ENCODE peak calls at places on chromosome 1, in four cellular contexts. N is HT1080; Q is activated T-helper 1 cell treated with anti-CD3 and anti-CD28 coated beads, Interleukin-12 subunit alpha, Interleukin-12 subunit beta, Interleukin-2, Interleukin-4 antibody, amounts not matched to agents 30 ng/mL and 10 ng/mL and 1 ng/mL, durations not matched to agents 14 hours and 24 hours and 36 hours; O is HEK293T. V is an unnamed sample.

GRCh38 chr1:46508760-46509159 is 19.1 kb downstream of the DMBX1 start:
- DNase-seq in N (peak), Q (no peak), O (no peak), V (no peak)

GRCh38 chr1:234725177-234726132 is 115.5 kb upstream of the IRF2BP2 start:
- DNase-seq in Q (peak), N (no peak), O (no peak), V (peak)

GRCh38 chr1:221100196-221100950 is 221.1 kb downstream of the HLX start:
- DNase-seq in O (no peak), Q (no peak), N (peak), V (no peak)

GRCh38 chr1:155075535-155075934 is 3.1 kb upstream of the EFNA3 start:
- DNase-seq in O (no peak), N (no peak), Q (no peak), V (no peak)

GRCh38 chr1:232533328-232533727 is 96.6 kb downstream of the SIPA1L2 start:
- DNase-seq in Q (no peak), N (no peak), O (no peak), V (no peak)

GRCh38 chr1:35174225-35174540 is 18.8 kb downstream of the SFPQ start:
- DNase-seq in O (no peak), Q (no peak), N (no peak), V (no peak)

GRCh38 chr1:23100074-23100748 is 68.4 kb downstream of the LUZP1 start:
- DNase-seq in O (no peak), N (peak), Q (peak), V (peak)

GRCh38 chr1:226738995-226739695 is at the start of gene ITPKB:
- DNase-seq in Q (peak), N (peak), O (peak), V (peak)

GRCh38 chr1:109882288-109883245 is 28.1 kb upstream of the CSF1 start:
- DNase-seq in N (no peak), Q (no peak), O (no peak), V (no peak)

GRCh38 chr1:11515403-11516300 is 36.7 kb downstream of the DISP3 start:
- DNase-seq in N (no peak), Q (no peak), O (no peak), V (no peak)

GRCh38 chr1:235714205-235714897 is 64.8 kb upstream of the GNG4 start:
- DNase-seq in O (no peak), N (no peak), Q (no peak), V (no peak)

GRCh38 chr1:116916533-116917460 is 7.1 kb downstream of the PTGFRN start:
- DNase-seq in N (no peak), O (no peak), Q (no peak), V (no peak)

GRCh38 chr1:43238104-43238503 is 31.7 kb upstream of the TMEM125 start:
- DNase-seq in Q (peak), N (peak), O (peak), V (no peak)

GRCh38 chr1:156639601-156640101 is 2.3 kb upstream of the BCAN start:
- DNase-seq in O (no peak), Q (no peak), N (peak), V (no peak)

GRCh38 chr1:58041621-58042020 is 504.9 kb downstream of the OMA1 start:
- DNase-seq in O (no peak), Q (no peak), N (no peak), V (no peak)

V was measured in activated T-helper 2 cell treated with anti-CD3 and anti-CD28 coated beads, Interferon-gamma antibody, Interleukin-2, Interleukin-4, amounts not matched to agents 10 μg/mL and 5 μg/mL and 100 μg/mL, durations not matched to agents 14 hours and 24 hours and 36 hours.